ENCODE peak calls at places on chromosome 2, in nine cellular contexts. One of them, this sample, is unnamed.

GRCh38 chr2:218230882-218231281 is 13.9 kb downstream of the ARPC2 start:
- DNase-seq in Kasumi-1: peak; percentile 8
- DNase-seq in stimulated activated CD8-positive, alpha-beta memory T cell treated with anti-CD3 and anti-CD28 coated beads, Interleukin-4, amount 100 ng/mL, for 48 hours: peak; percentile 40
- DNase-seq in myocyte: peak; percentile 27
- DNase-seq in choroid plexus epithelial cell: peak; percentile 83
- DNase-seq in AG09319: no peak
- DNase-seq in GM06990: no peak
- DNase-seq in stimulated activated CD4-positive, alpha-beta T cell treated with anti-CD3 and anti-CD28 coated beads, Interleukin-4, amount 100 ng/mL, for 4 hours: no peak
- DNase-seq in A549: peak; percentile 66
- DNase-seq in this sample: no peak

GRCh38 chr2:186427970-186428369 is 58.1 kb upstream of the ZC3H15 start:
- DNase-seq in Kasumi-1: no peak
- DNase-seq in stimulated activated CD8-positive, alpha-beta memory T cell treated with anti-CD3 and anti-CD28 coated beads, Interleukin-4, amount 100 ng/mL, for 48 hours: no peak
- DNase-seq in myocyte: no peak
- DNase-seq in choroid plexus epithelial cell: peak; percentile 6
- DNase-seq in AG09319: no peak
- DNase-seq in GM06990: no peak
- DNase-seq in stimulated activated CD4-positive, alpha-beta T cell treated with anti-CD3 and anti-CD28 coated beads, Interleukin-4, amount 100 ng/mL, for 4 hours: no peak
- DNase-seq in A549: no peak
- DNase-seq in this sample: no peak

GRCh38 chr2:109423556-109424359 is 190.0 kb downstream of the SEPTIN10 start:
- DNase-seq in Kasumi-1: no peak
- DNase-seq in stimulated activated CD8-positive, alpha-beta memory T cell treated with anti-CD3 and anti-CD28 coated beads, Interleukin-4, amount 100 ng/mL, for 48 hours: no peak
- DNase-seq in myocyte: no peak
- DNase-seq in choroid plexus epithelial cell: no peak
- DNase-seq in AG09319: no peak
- DNase-seq in GM06990: no peak
- DNase-seq in stimulated activated CD4-positive, alpha-beta T cell treated with anti-CD3 and anti-CD28 coated beads, Interleukin-4, amount 100 ng/mL, for 4 hours: no peak
- DNase-seq in A549: no peak
- DNase-seq in this sample: no peak

GRCh38 chr2:50953021-50953420 is 78.9 kb downstream of the NRXN1 start:
- DNase-seq in Kasumi-1: no peak
- DNase-seq in stimulated activated CD8-positive, alpha-beta memory T cell treated with anti-CD3 and anti-CD28 coated beads, Interleukin-4, amount 100 ng/mL, for 48 hours: no peak
- DNase-seq in myocyte: no peak
- DNase-seq in choroid plexus epithelial cell: peak; percentile 70
- DNase-seq in AG09319: no peak
- DNase-seq in GM06990: no peak
- DNase-seq in stimulated activated CD4-positive, alpha-beta T cell treated with anti-CD3 and anti-CD28 coated beads, Interleukin-4, amount 100 ng/mL, for 4 hours: no peak
- DNase-seq in A549: peak; percentile 13
- DNase-seq in this sample: peak; percentile 66

GRCh38 chr2:217794133-217794986 is 208.4 kb downstream of the TNS1 start:
- DNase-seq in Kasumi-1: no peak
- DNase-seq in stimulated activated CD8-positive, alpha-beta memory T cell treated with anti-CD3 and anti-CD28 coated beads, Interleukin-4, amount 100 ng/mL, for 48 hours: no peak
- DNase-seq in myocyte: no peak
- DNase-seq in choroid plexus epithelial cell: no peak
- DNase-seq in AG09319: no peak
- DNase-seq in GM06990: no peak
- DNase-seq in stimulated activated CD4-positive, alpha-beta T cell treated with anti-CD3 and anti-CD28 coated beads, Interleukin-4, amount 100 ng/mL, for 4 hours: no peak
- DNase-seq in A549: no peak
- DNase-seq in this sample: no peak

GRCh38 chr2:232483923-232484627 is 3.6 kb downstream of the ECEL1 start:
- DNase-seq in Kasumi-1: no peak
- DNase-seq in stimulated activated CD8-positive, alpha-beta memory T cell treated with anti-CD3 and anti-CD28 coated beads, Interleukin-4, amount 100 ng/mL, for 48 hours: no peak
- DNase-seq in myocyte: no peak
- DNase-seq in choroid plexus epithelial cell: no peak
- DNase-seq in AG09319: no peak
- DNase-seq in GM06990: no peak
- DNase-seq in stimulated activated CD4-positive, alpha-beta T cell treated with anti-CD3 and anti-CD28 coated beads, Interleukin-4, amount 100 ng/mL, for 4 hours: no peak
- DNase-seq in A549: no peak
- DNase-seq in this sample: no peak

GRCh38 chr2:85444629-85445028 is 26.1 kb downstream of the SH2D6 start:
- DNase-seq in Kasumi-1: no peak
- DNase-seq in stimulated activated CD8-positive, alpha-beta memory T cell treated with anti-CD3 and anti-CD28 coated beads, Interleukin-4, amount 100 ng/mL, for 48 hours: no peak
- DNase-seq in myocyte: no peak
- DNase-seq in choroid plexus epithelial cell: peak; percentile 59
- DNase-seq in AG09319: no peak
- DNase-seq in GM06990: no peak
- DNase-seq in stimulated activated CD4-positive, alpha-beta T cell treated with anti-CD3 and anti-CD28 coated beads, Interleukin-4, amount 100 ng/mL, for 4 hours: no peak
- DNase-seq in A549: no peak
- DNase-seq in this sample: no peak

GRCh38 chr2:231181848-231182247 is 16.6 kb upstream of the ARMC9 start:
- DNase-seq in Kasumi-1: peak; percentile 30
- DNase-seq in stimulated activated CD8-positive, alpha-beta memory T cell treated with anti-CD3 and anti-CD28 coated beads, Interleukin-4, amount 100 ng/mL, for 48 hours: no peak
- DNase-seq in myocyte: peak; percentile 98
- DNase-seq in choroid plexus epithelial cell: peak; percentile 60
- DNase-seq in AG09319: no peak
- DNase-seq in GM06990: peak; percentile 74
- DNase-seq in stimulated activated CD4-positive, alpha-beta T cell treated with anti-CD3 and anti-CD28 coated beads, Interleukin-4, amount 100 ng/mL, for 4 hours: no peak
- DNase-seq in A549: peak; percentile 66
- DNase-seq in this sample: no peak

GRCh38 chr2:161961046-161961445 is 113.0 kb downstream of the DPP4 start:
- DNase-seq in Kasumi-1: peak; percentile 85
- DNase-seq in stimulated activated CD8-positive, alpha-beta memory T cell treated with anti-CD3 and anti-CD28 coated beads, Interleukin-4, amount 100 ng/mL, for 48 hours: no peak
- DNase-seq in myocyte: no peak
- DNase-seq in choroid plexus epithelial cell: no peak
- DNase-seq in AG09319: no peak
- DNase-seq in GM06990: no peak
- DNase-seq in stimulated activated CD4-positive, alpha-beta T cell treated with anti-CD3 and anti-CD28 coated beads, Interleukin-4, amount 100 ng/mL, for 4 hours: no peak
- DNase-seq in A549: no peak
- DNase-seq in this sample: no peak

This sample was measured in PC-9.